ENCODE peak calls at places on chromosomes 11 and 22, in six cellular contexts. I is thoracic aorta, H is NCI-H1436 treated with DMSO at 0.1 percent for 48 hours, X is AG04450, U is HCT116, Z is fibroblast of pulmonary artery. G is an unnamed sample.

GRCh38 chr11:26993965-26994446 is at the start of gene FIBIN:
- DNase-seq in I (no peak), H (no peak), X (no peak), U (no peak), Z (peak), G (no peak)

GRCh38 chr11:120819003-120819402 is 204.9 kb upstream of the TBCEL start:
- DNase-seq in I (no peak), H (no peak), X (no peak), U (no peak), Z (no peak), G (no peak)

GRCh38 chr22:46229701-46230100 is 20.4 kb downstream of the CDPF1 start:
- DNase-seq in I (no peak), H (no peak), X (no peak), U (no peak), Z (peak), G (no peak)

GRCh38 chr11:120710354-120711187 is 199.0 kb downstream of the GRIK4 start:
- DNase-seq in I (no peak), H (no peak), X (peak), U (peak), Z (peak), G (peak)

GRCh38 chr11:80958966-80959365 is 1518.1 kb upstream of the TENM4 start:
- DNase-seq in I (no peak), H (no peak), X (no peak), U (no peak), Z (no peak), G (no peak)

GRCh38 chr11:78949976-78950690 is 375.5 kb upstream of the NARS2 start:
- DNase-seq in I (no peak), H (no peak), X (no peak), U (no peak), Z (no peak), G (no peak)

GRCh38 chr22:22197993-22198402 is 46.6 kb upstream of the VPREB1 start:
- DNase-seq in I (no peak), H (no peak), X (no peak), U (no peak), Z (no peak), G (no peak)

GRCh38 chr11:102497061-102497460 is 33.5 kb downstream of the MMP7 start:
- DNase-seq in I (no peak), H (no peak), X (no peak), U (no peak), Z (peak), G (no peak)

GRCh38 chr22:43085658-43086606 is 3.3 kb downstream of the TTLL1 start:
- DNase-seq in I (no peak), H (no peak), X (no peak), U (no peak), Z (no peak), G (no peak)

GRCh38 chr11:27938011-27938410 is 169.9 kb downstream of the KIF18A start:
- DNase-seq in I (no peak), H (no peak), X (no peak), U (no peak), Z (peak), G (no peak)

GRCh38 chr11:11493698-11494097 is 128.1 kb downstream of the GALNT18 start:
- DNase-seq in I (no peak), H (no peak), X (no peak), U (no peak), Z (no peak), G (no peak)

GRCh38 chr22:39967103-39967829 is 7.1 kb downstream of the TMA7B start:
- DNase-seq in I (no peak), H (no peak), X (no peak), U (no peak), Z (peak), G (no peak)

GRCh38 chr11:57639321-57640067 is 10.2 kb downstream of the YPEL4 start:
- DNase-seq in I (no peak), H (no peak), X (no peak), U (no peak), Z (peak), G (no peak)

GRCh38 chr11:126817523-126818450 is 182.8 kb downstream of the KIRREL3 start:
- DNase-seq in I (no peak), H (no peak), X (no peak), U (no peak), Z (no peak), G (no peak)

GRCh38 chr11:108576523-108576922 is 17.0 kb downstream of the EXPH5 start:
- DNase-seq in I (no peak), H (no peak), X (no peak), U (no peak), Z (no peak), G (no peak)

GRCh38 chr11:130816941-130817607 is 99.2 kb downstream of the SNX19 start:
- DNase-seq in I (no peak), H (no peak), X (no peak), U (no peak), Z (no peak), G (peak)

GRCh38 chr11:92870241-92870826 is 99.1 kb upstream of the MTNR1B start:
- DNase-seq in I (no peak), H (no peak), X (no peak), U (no peak), Z (no peak), G (no peak)

GRCh38 chr11:102664001-102664752 is 39.0 kb upstream of the MMP20 start:
- DNase-seq in I (no peak), H (no peak), X (no peak), U (peak), Z (peak), G (no peak)

GRCh38 chr11:289706-290620 is 1.0 kb downstream of the PGGHG start:
- DNase-seq in I (no peak), H (no peak), X (no peak), U (no peak), Z (no peak), G (no peak)

GRCh38 chr11:44033411-44033850 is 14.3 kb upstream of the ACCSL start:
- DNase-seq in I (no peak), H (no peak), X (no peak), U (no peak), Z (no peak), G (no peak)

GRCh38 chr11:17979770-17980371 is 33.0 kb downstream of the SERGEF start:
- DNase-seq in I (no peak), H (no peak), X (no peak), U (no peak), Z (peak), G (no peak)

GRCh38 chr11:111297696-111298095 is 650 bp upstream of the POU2AF3 start:
- DNase-seq in I (no peak), H (no peak), X (no peak), U (no peak), Z (no peak), G (no peak)

GRCh38 chr22:17536269-17536668 is 27.0 kb upstream of the SLC25A18 start:
- DNase-seq in I (peak), H (no peak), X (no peak), U (no peak), Z (peak), G (no peak)

GRCh38 chr11:67054851-67055523 is 1.7 kb upstream of the RHOD start:
- DNase-seq in I (no peak), H (no peak), X (no peak), U (peak), Z (peak), G (no peak)

GRCh38 chr11:44875056-44875455 is 75.6 kb downstream of the TP53I11 start:
- DNase-seq in I (no peak), H (no peak), X (no peak), U (no peak), Z (no peak), G (no peak)

GRCh38 chr11:19432370-19433163 is 191.8 kb upstream of the E2F8 start:
- DNase-seq in I (no peak), H (no peak), X (peak), U (no peak), Z (peak), G (no peak)

GRCh38 chr11:31643831-31644230 is 134.3 kb downstream of the ELP4 start:
- DNase-seq in I (no peak), H (no peak), X (no peak), U (no peak), Z (peak), G (no peak)

GRCh38 chr11:134266841-134267251 is 9.3 kb upstream of the GLB1L3 start:
- DNase-seq in I (no peak), H (no peak), X (peak), U (no peak), Z (peak), G (no peak)

GRCh38 chr11:122646549-122647340 is 8.8 kb upstream of the UBASH3B start:
- DNase-seq in I (no peak), H (no peak), X (no peak), U (no peak), Z (peak), G (no peak)

GRCh38 chr11:115924744-115925567 is 420.7 kb upstream of the CADM1 start:
- DNase-seq in I (no peak), H (no peak), X (peak), U (no peak), Z (no peak), G (peak)

GRCh38 chr11:111528557-111528956 is 12.0 kb upstream of the LAYN start:
- DNase-seq in I (no peak), H (no peak), X (no peak), U (no peak), Z (peak), G (no peak)

GRCh38 chr22:28442264-28442950 is 237.2 kb downstream of the TTC28 start:
- DNase-seq in I (no peak), H (no peak), X (no peak), U (peak), Z (peak), G (peak)

GRCh38 chr11:120346233-120346632 is 10.0 kb downstream of the ARHGEF12 start:
- DNase-seq in I (no peak), H (no peak), X (no peak), U (no peak), Z (no peak), G (no peak)

GRCh38 chr22:44166877-44167276 is 13.8 kb upstream of the PARVG start:
- DNase-seq in I (no peak), H (no peak), X (no peak), U (no peak), Z (no peak), G (no peak)

G was measured in kidney epithelial cell.